ENCODE peak calls at places on chromosome 11, in eight cellular contexts. U, K, N, B, C, M, X and I are unnamed samples. For H3K4me1, the result is how much of the 10 kb centered on the place peaks cover.

GRCh38 chr11:130580372-130580771 is 131.9 kb downstream of the ADAMTS15 start:
- DNase-seq in X (no peak), K (no peak), C (peak), N (peak), B (peak), M (no peak), U (no peak), I (no peak)

GRCh38 chr11:2444301-2445106 is at the start of the genes KCNQ1 and TRPM5:
- DNase-seq in C (no peak), N (no peak), B (peak), X (peak), K (peak), M (peak), U (peak), I (peak)

GRCh38 chr11:128021304-128022006 is 565.9 kb downstream of the ETS1 start:
- DNase-seq in N (peak), C (no peak), M (no peak), K (no peak), X (no peak), B (no peak), U (no peak), I (no peak)

GRCh38 chr11:57762235-57762866 is 749 bp downstream of the CTNND1 start:
- DNase-seq in N (no peak), U (no peak), B (no peak), X (peak), K (no peak), C (no peak), M (no peak), I (no peak)

GRCh38 chr11:68010058-68011041 is at the start of gene ALDH3B1:
- DNase-seq in K (peak), U (peak), B (peak), X (peak), C (peak), M (peak), N (peak), I (peak)

GRCh38 chr11:74824285-74824982 is 75.8 kb downstream of the RNF169 start:
- DNase-seq in K (no peak), X (no peak), C (no peak), B (no peak), M (no peak), U (no peak), N (no peak), I (no peak)

GRCh38 chr11:86116386-86116726 is 47.5 kb upstream of the PICALM start:
- DNase-seq in C (peak), N (peak), B (no peak), K (peak), U (no peak), X (no peak), M (no peak), I (no peak)

GRCh38 chr11:41497974-41498373 is 38.5 kb upstream of the LRRC4C start:
- DNase-seq in X (no peak), C (no peak), U (no peak), K (no peak), N (peak), B (no peak), M (no peak), I (no peak)

GRCh38 chr11:122524532-122524882 is 131.0 kb upstream of the UBASH3B start:
- DNase-seq in U (no peak), M (no peak), K (no peak), B (no peak), X (no peak), C (no peak), N (peak), I (no peak)

GRCh38 chr11:40187092-40187403 is 1272.4 kb downstream of the LRRC4C start:
- DNase-seq in X (no peak), K (no peak), C (no peak), M (no peak), U (no peak), N (no peak), B (no peak), I (no peak)

GRCh38 chr11:128555606-128556005 is 31.8 kb downstream of the ETS1 start:
- DNase-seq in C (no peak), N (peak), X (no peak), M (no peak), U (no peak), K (no peak), B (no peak), I (no peak)

GRCh38 chr11:68312117-68312779 is at the start of gene LRP5:
- DNase-seq in C (peak), M (peak), B (no peak), N (peak), X (no peak), K (no peak), U (no peak), I (peak)

GRCh38 chr11:9895016-9895415 is 231.1 kb downstream of the SWAP70 start:
- DNase-seq in X (no peak), M (no peak), K (no peak), C (peak), U (no peak), B (no peak), N (peak), I (no peak)

GRCh38 chr11:65899356-65900124 is 648 bp downstream of the FOSL1 start:
- DNase-seq in B (peak), U (peak), C (peak), N (peak), M (peak), X (peak), K (no peak), I (peak)

GRCh38 chr11:125084761-125085231 is 21.7 kb downstream of the SLC37A2 start:
- DNase-seq in C (no peak), B (no peak), U (no peak), K (no peak), M (no peak), X (no peak), N (no peak), I (peak)

GRCh38 chr11:57980201-57980600 is 43.5 kb upstream of the OR9Q1 start:
- DNase-seq in C (no peak), B (no peak), N (no peak), X (no peak), U (no peak), K (no peak), M (no peak), I (no peak)

GRCh38 chr11:20014067-20014402 is 146.2 kb downstream of the DBX1 start:
- DNase-seq in C (no peak), U (no peak), K (no peak), X (no peak), M (no peak), B (no peak), N (no peak), I (no peak)

GRCh38 chr11:2361565-2361964 is 15.5 kb upstream of the CD81 start:
- DNase-seq in X (no peak), K (no peak), B (no peak), C (no peak), M (no peak), U (no peak), N (no peak), I (peak)

GRCh38 chr11:79896258-79896657 is 455.4 kb upstream of the TENM4 start:
- DNase-seq in N (no peak), B (no peak), U (no peak), M (no peak), C (peak), X (no peak), K (no peak), I (no peak)

GRCh38 chr11:13884159-13884799 is 78.2 kb upstream of the SPON1 start:
- DNase-seq in C (no peak), X (no peak), N (peak), K (no peak), B (no peak), U (no peak), M (no peak), I (no peak)

GRCh38 chr11:66268953-66269906 is 791 bp downstream of the RAB1B start:
- DNase-seq in B (no peak), X (no peak), U (no peak), C (peak), M (no peak), N (peak), K (peak), I (peak)

GRCh38 chr11:13831707-13832106 is 130.8 kb upstream of the SPON1 start:
- DNase-seq in B (no peak), M (no peak), U (no peak), X (no peak), C (no peak), K (no peak), N (peak), I (no peak)

GRCh38 chr11:125192194-125192593 is 27.6 kb downstream of the PKNOX2 start:
- DNase-seq in M (no peak), C (no peak), U (no peak), K (no peak), X (no peak), B (no peak), N (peak), I (no peak)

GRCh38 chr11:109018639-109019038 is 353.8 kb downstream of the DDX10 start:
- DNase-seq in B (no peak), C (no peak), U (no peak), M (no peak), X (no peak), N (no peak), K (no peak), I (no peak)
- H3K27ac ChIP-seq in B (no peak), C (no peak), U (no peak), M (no peak), X (no peak), N (no peak), K (no peak), I (no peak)

DNA sequence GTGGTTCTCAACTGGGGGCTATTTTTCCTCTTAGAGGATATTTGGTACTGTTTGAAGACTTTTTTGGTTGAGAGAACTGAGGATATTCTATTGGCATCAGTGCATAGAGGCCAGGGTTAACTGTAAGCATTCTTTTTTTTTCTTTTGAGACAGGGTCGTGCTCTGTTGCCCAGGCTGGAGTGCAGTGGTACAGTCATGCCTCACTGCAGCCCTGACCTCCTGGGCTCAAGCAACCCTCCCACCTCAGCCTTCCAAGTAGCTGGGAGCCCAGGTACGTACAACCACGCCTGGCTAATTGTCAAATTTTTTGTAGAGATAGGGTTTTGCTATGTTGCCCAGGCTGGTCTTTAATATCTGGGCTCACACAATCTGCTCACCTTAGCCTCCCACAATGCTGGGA is 12.9 kb downstream of the MMP7 start:
- DNase-seq in K (no peak), C (no peak), X (no peak), N (no peak), B (no peak), U (no peak), M (no peak), I (no peak)
- H3K4me1 ChIP-seq in K (under half), C (under half), X (under half), N (under half), B (under half), U (under half), M (under half), I (under half)

GRCh38 chr11:64516226-64516625 is 74.8 kb upstream of the SLC22A12 start:
- DNase-seq in N (no peak), X (peak), B (no peak), K (no peak), U (no peak), C (no peak), M (no peak), I (no peak)
- TF ChIP-seq CTCF in N (no peak), X (no peak), B (no peak), K (no peak), U (no peak), C (no peak), M (no peak), I (peak)

DNA sequence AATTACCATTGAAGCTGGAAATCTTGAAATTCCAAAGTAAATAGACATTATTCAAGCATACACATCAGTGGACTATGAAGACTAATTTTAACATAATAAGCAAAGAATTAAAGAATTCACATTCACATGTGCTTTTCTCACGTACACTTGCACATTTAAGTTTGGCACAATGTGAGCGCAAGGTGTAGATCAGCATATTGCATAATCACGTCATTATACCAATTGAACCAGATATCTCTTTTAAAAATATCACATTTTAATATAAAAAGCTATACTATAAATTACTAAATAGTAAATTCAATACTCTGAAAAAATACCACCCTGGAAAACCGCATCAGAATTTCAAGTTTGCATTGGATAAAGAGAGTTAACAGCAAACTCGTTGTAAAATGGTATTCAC is 60.7 kb downstream of the SESN3 start:
- DNase-seq in K (no peak), B (no peak), C (no peak), U (no peak), M (no peak), N (no peak), X (no peak), I (no peak)
- H3K27ac ChIP-seq in K (no peak), B (no peak), C (no peak), U (no peak), M (no peak), N (no peak), X (no peak), I (no peak)

GRCh38 chr11:43558056-43558455 is 122.5 kb upstream of the HSD17B12 start:
- DNase-seq in B (no peak), M (no peak), X (no peak), N (no peak), C (no peak), U (no peak), K (no peak), I (no peak)

GRCh38 chr11:43555811-43556210 is 124.7 kb upstream of the HSD17B12 start:
- DNase-seq in X (no peak), N (peak), K (no peak), M (peak), B (peak), U (no peak), C (peak), I (no peak)

GRCh38 chr11:43557553-43558031 is 122.9 kb upstream of the HSD17B12 start:
- DNase-seq in B (peak), X (no peak), N (no peak), K (no peak), U (no peak), M (no peak), C (no peak), I (no peak)

GRCh38 chr11:43556269-43556668 is 124.3 kb upstream of the HSD17B12 start:
- DNase-seq in B (no peak), K (no peak), N (no peak), C (no peak), X (no peak), M (no peak), U (no peak), I (no peak)

GRCh38 chr11:43556892-43557291 is 123.6 kb upstream of the HSD17B12 start:
- DNase-seq in U (no peak), C (no peak), M (no peak), N (no peak), B (no peak), K (no peak), X (no peak), I (no peak)
- H3K4me1 ChIP-seq in U (under half), C (under half), M (under half), N (under half), B (under half), K (under half), X (under half), I (under half)

DNA sequence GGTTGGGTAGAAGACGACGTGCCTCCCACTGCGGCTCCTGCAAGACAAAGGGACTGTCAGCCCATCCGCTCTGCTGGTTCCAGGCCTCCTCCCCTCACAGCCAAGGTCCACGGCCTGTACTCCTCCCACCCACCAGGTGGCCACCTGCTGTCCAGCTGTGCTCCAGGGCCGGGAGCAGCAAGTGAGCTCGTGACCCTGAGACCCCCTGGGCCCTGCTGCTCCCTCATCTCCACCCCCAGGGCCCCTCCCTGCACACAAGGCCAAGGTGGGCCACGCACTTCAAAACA is 27.4 kb downstream of the TSPAN4 start:
- DNase-seq in B (no peak), K (no peak), U (no peak), X (no peak), M (no peak), N (no peak), C (no peak), I (no peak)
- TF ChIP-seq CTCF in B (no peak), K (no peak), U (no peak), X (no peak), M (no peak), N (no peak), C (peak), I (no peak)